ENCODE peak calls at places on chromosomes 1 and 21, in six cellular contexts. Q is HFFc6, T is nephron progenitor cell, V is MCF 10A, C is dorsolateral prefrontal cortex, L is fibroblast of mammary gland. G is an unnamed sample.

GRCh38 chr21:39845581-39846130 is 21.6 kb upstream of the PCP4 start:
- DNase-seq in Q (peak), T (no peak), V (no peak), C (no peak), L (no peak), G (no peak)

GRCh38 chr1:4974981-4975685 is 320.7 kb downstream of the AJAP1 start:
- DNase-seq in Q (no peak), T (no peak), V (no peak), C (no peak), L (no peak), G (no peak)

GRCh38 chr1:818611-819291 is 105.0 kb upstream of the SAMD11 start:
- DNase-seq in Q (no peak), T (no peak), V (no peak), C (no peak), L (peak), G (no peak)

GRCh38 chr1:112575154-112575804 is 43.7 kb downstream of the ST7L start:
- DNase-seq in Q (peak), T (no peak), V (peak), C (no peak), L (peak), G (no peak)

GRCh38 chr1:22618056-22618455 is 18.4 kb upstream of the C1QA start:
- DNase-seq in Q (no peak), T (no peak), V (no peak), C (no peak), L (no peak), G (no peak)

GRCh38 chr1:85707267-85707989 is 805 bp downstream of the ZNHIT6 start:
- DNase-seq in Q (no peak), T (peak), V (peak), C (no peak), L (no peak), G (no peak)

GRCh38 chr1:25148673-25149300 is 83.5 kb downstream of the SYF2 start:
- DNase-seq in Q (no peak), T (no peak), V (peak), C (no peak), L (peak), G (no peak)

GRCh38 chr1:40171036-40171435 is 9.8 kb downstream of the RLF start:
- DNase-seq in Q (no peak), T (no peak), V (no peak), C (no peak), L (no peak), G (no peak)

GRCh38 chr21:33936221-33937038 is 20.8 kb upstream of the ATP5PO start:
- DNase-seq in Q (no peak), T (no peak), V (no peak), C (no peak), L (peak), G (no peak)

GRCh38 chr1:23400324-23401110 is 24.0 kb downstream of the TCEA3 start:
- DNase-seq in Q (no peak), T (no peak), V (peak), C (no peak), L (peak), G (no peak)

GRCh38 chr1:17958704-17959103 is 148.9 kb upstream of the IGSF21 start:
- DNase-seq in Q (no peak), T (no peak), V (no peak), C (no peak), L (no peak), G (no peak)

GRCh38 chr1:169711469-169712308 is at the start of gene SELL:
- DNase-seq in Q (peak), T (peak), V (peak), C (no peak), L (peak), G (peak)

GRCh38 chr1:163970699-163971098 is 588.3 kb upstream of the PBX1 start:
- DNase-seq in Q (no peak), T (peak), V (no peak), C (no peak), L (no peak), G (no peak)

GRCh38 chr1:198199105-198199504 is 42.3 kb downstream of the NEK7 start:
- DNase-seq in Q (no peak), T (no peak), V (no peak), C (no peak), L (no peak), G (no peak)

GRCh38 chr1:218779341-218779831 is 394.3 kb upstream of the LYPLAL1 start:
- DNase-seq in Q (no peak), T (no peak), V (no peak), C (no peak), L (peak), G (no peak)

GRCh38 chr1:8627728-8628127 is 189.7 kb downstream of the RERE start:
- DNase-seq in Q (no peak), T (no peak), V (no peak), C (no peak), L (no peak), G (no peak)

GRCh38 chr1:191206808-191207207 is 729.1 kb upstream of the BRINP3 start:
- DNase-seq in Q (no peak), T (no peak), V (peak), C (no peak), L (no peak), G (no peak)

GRCh38 chr1:15902882-15903281 is 55.4 kb downstream of the SPEN start:
- DNase-seq in Q (peak), T (no peak), V (no peak), C (no peak), L (peak), G (no peak)

GRCh38 chr1:151131832-151132675 is 14.4 kb downstream of the SEMA6C start:
- DNase-seq in Q (no peak), T (peak), V (no peak), C (no peak), L (peak), G (no peak)

GRCh38 chr21:21688877-21689276 is 690.7 kb downstream of the NCAM2 start:
- DNase-seq in Q (peak), T (peak), V (peak), C (no peak), L (peak), G (no peak)

GRCh38 chr1:183417691-183418491 is at the start of gene NMNAT2:
- DNase-seq in Q (peak), T (peak), V (peak), C (peak), L (peak), G (peak)

GRCh38 chr1:230174765-230175747 is 108.0 kb downstream of the GALNT2 start:
- DNase-seq in Q (no peak), T (no peak), V (no peak), C (no peak), L (no peak), G (no peak)

GRCh38 chr1:67830226-67830625 is 3.0 kb downstream of the GNG12 start:
- DNase-seq in Q (peak), T (no peak), V (peak), C (no peak), L (peak), G (no peak)

GRCh38 chr1:41767534-41767933 is 151.2 kb downstream of the HIVEP3 start:
- DNase-seq in Q (no peak), T (no peak), V (no peak), C (no peak), L (no peak), G (no peak)

GRCh38 chr1:66613187-66613586 is 79.2 kb downstream of the SGIP1 start:
- DNase-seq in Q (no peak), T (no peak), V (peak), C (no peak), L (peak), G (no peak)

GRCh38 chr1:38701088-38701487 is 158.5 kb downstream of the RRAGC start:
- DNase-seq in Q (no peak), T (no peak), V (no peak), C (no peak), L (no peak), G (no peak)

GRCh38 chr1:246931549-246932365 is at the start of gene AHCTF1:
- DNase-seq in Q (peak), T (peak), V (peak), C (peak), L (peak), G (peak)
- TF ChIP-seq CTCF in Q (no peak), T (no peak), V (no peak), C (peak), L (no peak), G (no peak)

DNA sequence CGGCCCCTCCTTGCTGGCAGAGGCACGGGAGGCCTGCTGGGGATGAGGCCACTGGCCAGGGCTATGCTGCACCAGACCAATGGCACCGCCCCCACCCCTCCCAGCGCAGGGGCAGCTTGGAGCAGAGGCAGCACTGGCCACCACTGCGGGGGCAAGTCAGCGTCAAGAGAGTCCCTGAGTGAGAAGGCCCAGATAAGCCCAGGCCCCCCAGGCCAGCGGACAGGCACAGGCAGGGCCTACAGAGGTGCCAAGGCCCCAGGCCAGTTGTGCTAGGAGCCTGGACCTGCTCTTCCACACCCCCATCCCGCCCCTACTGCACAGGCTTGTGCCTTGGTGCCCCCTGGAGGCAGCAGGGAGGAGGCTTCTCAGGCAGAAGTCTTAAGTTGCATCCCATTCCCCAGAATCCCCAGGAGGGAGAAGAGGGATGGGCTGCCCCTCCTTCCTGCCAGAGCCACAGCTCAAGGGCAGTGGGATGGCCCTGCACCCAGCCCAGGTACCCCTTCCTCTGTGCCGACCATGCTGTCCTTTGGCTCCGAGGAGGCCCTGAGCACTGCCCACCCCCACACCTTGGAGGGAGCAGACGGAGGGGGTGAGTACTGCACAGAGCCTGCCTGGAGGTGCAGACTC is 35.8 kb downstream of the EPHX1 start:
- DNase-seq in Q (peak), T (peak), V (peak), C (peak), L (peak), G (peak)
- TF ChIP-seq CTCF in Q (peak), T (peak), V (peak), C (peak), L (peak), G (peak)

GRCh38 chr21:27362249-27362648 is 395.4 kb upstream of the ADAMTS5 start:
- DNase-seq in Q (no peak), T (no peak), V (peak), C (no peak), L (no peak), G (no peak)
- TF ChIP-seq CTCF in Q (peak), T (no peak), V (no peak), C (no peak), L (peak), G (no peak)

GRCh38 chr1:155325596-155325893 is 4.9 kb downstream of the RUSC1 start:
- DNase-seq in Q (no peak), T (no peak), V (no peak), C (no peak), L (no peak), G (no peak)
- TF ChIP-seq CTCF in Q (no peak), T (no peak), V (no peak), C (no peak), L (no peak), G (no peak)

GRCh38 chr1:152926091-152926490 is 17.7 kb downstream of the IVL start:
- DNase-seq in Q (peak), T (no peak), V (peak), C (no peak), L (peak), G (no peak)
- TF ChIP-seq CTCF in Q (peak), T (no peak), V (peak), C (no peak), L (peak), G (no peak)

GRCh38 chr1:116861137-116861536 is 48.6 kb upstream of the PTGFRN start:
- DNase-seq in Q (no peak), T (no peak), V (no peak), C (no peak), L (no peak), G (no peak)
- TF ChIP-seq CTCF in Q (no peak), T (no peak), V (no peak), C (no peak), L (no peak), G (no peak)

DNA sequence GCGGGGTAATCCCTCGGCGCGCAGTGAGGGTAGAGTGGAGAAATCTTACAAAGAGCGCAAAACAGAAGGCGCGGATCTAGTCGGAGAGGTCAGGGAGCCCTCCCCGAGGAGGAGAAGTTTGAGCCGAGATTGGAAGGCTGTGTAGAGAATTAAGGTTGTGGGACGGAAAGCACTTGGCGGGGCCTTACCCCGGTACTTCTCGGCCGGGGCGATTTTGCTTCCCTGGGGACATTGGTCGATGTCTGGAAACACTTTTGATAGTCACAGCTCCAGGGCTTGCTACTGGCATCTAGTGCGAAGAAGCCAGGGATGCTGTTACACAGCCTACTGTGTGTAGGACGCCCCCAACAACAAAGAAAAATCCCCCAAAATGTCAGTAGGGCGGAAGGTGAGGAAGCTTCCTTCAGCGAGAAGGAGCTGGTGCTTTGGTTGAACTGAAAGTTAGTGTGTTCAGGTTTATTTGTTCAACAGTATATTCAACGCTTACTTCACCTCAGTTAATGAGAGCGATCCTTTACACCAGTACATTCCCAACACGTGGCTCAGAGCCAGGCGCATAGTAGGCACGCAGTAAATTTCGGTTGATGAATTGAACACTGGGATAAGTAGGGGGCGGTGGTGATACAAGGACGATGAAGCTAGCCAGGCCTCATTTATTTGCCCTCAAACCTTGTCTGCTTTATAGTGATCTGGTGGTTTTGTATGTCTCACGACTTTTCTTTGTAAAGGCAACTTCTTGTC is 814 bp downstream of the CEP85 start:
- DNase-seq in Q (no peak), T (no peak), V (peak), C (no peak), L (peak), G (no peak)
- TF ChIP-seq CTCF in Q (no peak), T (no peak), V (no peak), C (no peak), L (peak), G (no peak)

G was measured in mesothelial cell of epicardium.